ENCODE peak calls at places on chromosomes 12 and 14, in six cellular contexts. I is mucosa of descending colon; U is right atrium auricular region; M is H9; D is AG09309; F is CD8-positive, alpha-beta T cell. H is an unnamed sample.

GRCh38 chr12:19757317-19757877 is 318.1 kb downstream of the AEBP2 start:
- DNase-seq in I (no peak), U (no peak), M (no peak), D (no peak), F (no peak), H (no peak)

GRCh38 chr14:77478796-77479195 is 19.8 kb downstream of the ISM2 start:
- DNase-seq in I (no peak), U (no peak), M (no peak), D (no peak), F (no peak), H (no peak)

GRCh38 chr12:102462803-102463499 is 17.4 kb downstream of the IGF1 start:
- DNase-seq in I (no peak), U (no peak), M (no peak), D (peak), F (no peak), H (no peak)

GRCh38 chr12:116018282-116018681 is 259.2 kb downstream of the MED13L start:
- DNase-seq in I (no peak), U (no peak), M (no peak), D (no peak), F (no peak), H (no peak)

GRCh38 chr12:127459687-127460086 is 807.3 kb upstream of the TMEM132C start:
- DNase-seq in I (no peak), U (no peak), M (no peak), D (no peak), F (no peak), H (no peak)

GRCh38 chr14:44962573-44963528 is 861 bp downstream of the TOGARAM1 start:
- DNase-seq in I (peak), U (peak), M (no peak), D (no peak), F (no peak), H (peak)

GRCh38 chr14:102524451-102525212 is 15.1 kb upstream of the ANKRD9 start:
- DNase-seq in I (peak), U (peak), M (peak), D (peak), F (peak), H (peak)

GRCh38 chr14:28515571-28515970 is 251.0 kb upstream of the FOXG1 start:
- DNase-seq in I (no peak), U (no peak), M (no peak), D (no peak), F (no peak), H (no peak)

GRCh38 chr14:56490379-56490778 is 89.2 kb upstream of the TMEM260 start:
- DNase-seq in I (peak), U (no peak), M (no peak), D (no peak), F (no peak), H (no peak)

GRCh38 chr14:74510211-74510931 is 16.8 kb downstream of the ISCA2 start:
- DNase-seq in I (no peak), U (no peak), M (peak), D (no peak), F (no peak), H (peak)

GRCh38 chr12:128075332-128075731 is 191.6 kb upstream of the TMEM132C start:
- DNase-seq in I (no peak), U (no peak), M (peak), D (no peak), F (no peak), H (no peak)

GRCh38 chr12:108805136-108805535 is 52.2 kb downstream of the SSH1 start:
- DNase-seq in I (no peak), U (no peak), M (no peak), D (no peak), F (no peak), H (no peak)

GRCh38 chr14:34715108-34715863 is 893 bp upstream of the CFL2 start:
- DNase-seq in I (peak), U (no peak), M (no peak), D (no peak), F (no peak), H (no peak)

GRCh38 chr14:101360045-101360931 is 201.0 kb upstream of the DIO3 start:
- DNase-seq in I (peak), U (peak), M (no peak), D (no peak), F (no peak), H (no peak)

GRCh38 chr12:7705846-7706245 is 5.4 kb upstream of the DPPA3 start:
- DNase-seq in I (no peak), U (no peak), M (peak), D (no peak), F (no peak), H (no peak)

GRCh38 chr14:80974338-80975078 is 19.1 kb downstream of the TSHR start:
- DNase-seq in I (no peak), U (no peak), M (no peak), D (peak), F (no peak), H (no peak)

GRCh38 chr12:132377147-132377546 is 47.8 kb upstream of the GALNT9 start:
- DNase-seq in I (no peak), U (no peak), M (no peak), D (no peak), F (no peak), H (no peak)

GRCh38 chr12:132375747-132376463 is 46.5 kb upstream of the GALNT9 start:
- DNase-seq in I (no peak), U (no peak), M (no peak), D (no peak), F (no peak), H (peak)

GRCh38 chr12:132374821-132375445 is 45.5 kb upstream of the GALNT9 start:
- DNase-seq in I (no peak), U (no peak), M (no peak), D (no peak), F (no peak), H (peak)

GRCh38 chr12:132376464-132376830 is 47.1 kb upstream of the GALNT9 start:
- DNase-seq in I (no peak), U (no peak), M (no peak), D (no peak), F (no peak), H (peak)

DNA sequence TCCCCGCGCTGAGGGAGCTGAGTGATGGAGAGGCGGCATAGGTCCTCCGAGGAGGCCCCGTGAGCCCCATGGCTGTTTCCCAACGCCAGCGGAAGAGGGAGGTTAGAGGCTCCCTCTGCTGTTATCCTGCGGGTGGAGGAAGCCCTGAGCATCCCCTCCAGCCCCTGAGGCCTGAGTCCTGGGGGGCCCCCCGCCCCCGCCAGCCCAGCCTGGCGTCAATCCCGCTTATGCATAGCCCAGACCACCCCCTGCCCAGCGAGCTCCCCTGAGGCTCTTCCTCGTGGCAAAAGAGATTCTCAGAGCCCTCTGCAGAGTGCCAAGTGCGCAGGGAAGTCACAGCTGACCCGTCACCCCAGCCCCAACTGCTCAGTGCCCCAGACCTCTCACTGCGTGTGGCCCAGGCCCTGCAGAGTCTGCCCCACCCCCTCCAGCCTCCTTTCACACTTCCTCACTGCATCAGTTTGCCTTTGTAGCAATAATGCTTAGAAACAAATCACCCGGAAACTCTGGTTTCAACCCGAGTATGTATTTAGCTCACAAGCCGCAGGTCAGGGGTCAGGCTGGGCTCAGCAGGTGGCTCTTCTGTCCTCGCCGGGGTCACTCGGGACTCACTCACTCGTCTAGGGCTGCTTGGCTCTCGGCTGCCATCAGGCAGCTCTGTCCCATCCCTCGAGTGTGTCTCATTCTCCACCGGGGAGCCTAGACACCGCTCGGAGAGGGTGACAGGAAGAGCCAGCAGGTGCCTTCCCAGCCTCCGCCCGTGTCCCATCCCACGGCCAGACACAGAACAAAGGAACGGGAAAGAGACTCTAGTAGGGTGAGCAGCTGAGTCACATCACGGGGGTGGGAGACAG is 44.8 kb upstream of the GALNT9 start:
- DNase-seq in I (no peak), U (no peak), M (no peak), D (no peak), F (no peak), H (peak)
- TF ChIP-seq CTCF in I (no peak), U (no peak), M (peak), D (peak), F (no peak), H (no peak)

GRCh38 chr12:48183091-48183875 is at the start of gene CCDC184:
- DNase-seq in I (peak), U (peak), M (peak), D (no peak), F (peak), H (peak)
- TF ChIP-seq CTCF in I (no peak), U (peak), M (peak), D (peak), F (peak), H (no peak)

GRCh38 chr12:69620077-69620476 is 9.4 kb upstream of the LRRC10 start:
- DNase-seq in I (no peak), U (no peak), M (no peak), D (no peak), F (no peak), H (no peak)

GRCh38 chr12:69623970-69624369 is 13.3 kb upstream of the LRRC10 start:
- DNase-seq in I (no peak), U (no peak), M (no peak), D (no peak), F (no peak), H (no peak)

GRCh38 chr12:69621551-69621950 is 10.8 kb upstream of the LRRC10 start:
- DNase-seq in I (no peak), U (no peak), M (no peak), D (no peak), F (no peak), H (no peak)

GRCh38 chr12:69619050-69619449 is 8.3 kb upstream of the LRRC10 start:
- DNase-seq in I (no peak), U (no peak), M (no peak), D (no peak), F (no peak), H (no peak)

DNA sequence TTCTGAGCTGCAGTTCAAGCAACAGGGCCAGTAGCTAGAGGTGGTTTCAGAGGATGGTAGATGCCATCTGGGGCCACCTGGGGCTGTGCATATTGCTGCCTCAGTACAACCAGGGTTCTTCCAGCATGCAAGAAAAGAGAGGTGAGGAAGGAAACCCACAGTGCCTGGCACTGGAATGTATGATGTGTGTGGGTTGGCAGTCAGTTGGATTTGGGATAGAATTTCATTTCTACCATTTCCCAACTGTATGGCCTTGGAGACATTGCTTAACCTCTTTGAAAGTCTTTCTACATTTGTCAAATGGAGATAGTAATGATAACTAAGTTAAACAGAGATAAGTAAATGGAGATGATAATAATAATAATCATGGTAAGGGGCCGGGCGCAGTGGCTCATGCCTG is 10.2 kb upstream of the LRRC10 start:
- DNase-seq in I (no peak), U (no peak), M (no peak), D (no peak), F (no peak), H (no peak)
- TF ChIP-seq CTCF in I (no peak), U (no peak), M (no peak), D (no peak), F (no peak), H (no peak)

GRCh38 chr14:36941783-36942521 is 230.5 kb downstream of the SLC25A21 start:
- DNase-seq in I (peak), U (peak), M (peak), D (no peak), F (peak), H (peak)

GRCh38 chr14:36939265-36939664 is 233.1 kb downstream of the SLC25A21 start:
- DNase-seq in I (no peak), U (no peak), M (no peak), D (no peak), F (no peak), H (no peak)

GRCh38 chr14:36940476-36940875 is 231.9 kb downstream of the SLC25A21 start:
- DNase-seq in I (no peak), U (no peak), M (no peak), D (no peak), F (no peak), H (no peak)

GRCh38 chr14:36944307-36945010 is 227.9 kb downstream of the SLC25A21 start:
- DNase-seq in I (no peak), U (no peak), M (no peak), D (no peak), F (no peak), H (no peak)

GRCh38 chr14:36942522-36943245 is 229.7 kb downstream of the SLC25A21 start:
- DNase-seq in I (no peak), U (no peak), M (no peak), D (no peak), F (no peak), H (no peak)
- TF ChIP-seq CTCF in I (no peak), U (peak), M (no peak), D (no peak), F (no peak), H (peak)

GRCh38 chr12:45989857-45990467 is 412 bp downstream of the SCAF11 start:
- DNase-seq in I (no peak), U (peak), M (peak), D (no peak), F (peak), H (no peak)
- TF ChIP-seq CTCF in I (no peak), U (no peak), M (no peak), D (no peak), F (no peak), H (no peak)

GRCh38 chr12:94250130-94250529 is 101.8 kb downstream of the PLXNC1 start:
- DNase-seq in I (no peak), U (no peak), M (no peak), D (no peak), F (no peak), H (no peak)

GRCh38 chr12:94255428-94255827 is 107.1 kb downstream of the PLXNC1 start:
- DNase-seq in I (no peak), U (no peak), M (no peak), D (no peak), F (no peak), H (no peak)

GRCh38 chr12:94258593-94258992 is 110.2 kb downstream of the PLXNC1 start:
- DNase-seq in I (no peak), U (no peak), M (no peak), D (no peak), F (no peak), H (no peak)

GRCh38 chr12:94248582-94248981 is 100.2 kb downstream of the PLXNC1 start:
- DNase-seq in I (no peak), U (no peak), M (no peak), D (no peak), F (no peak), H (no peak)

DNA sequence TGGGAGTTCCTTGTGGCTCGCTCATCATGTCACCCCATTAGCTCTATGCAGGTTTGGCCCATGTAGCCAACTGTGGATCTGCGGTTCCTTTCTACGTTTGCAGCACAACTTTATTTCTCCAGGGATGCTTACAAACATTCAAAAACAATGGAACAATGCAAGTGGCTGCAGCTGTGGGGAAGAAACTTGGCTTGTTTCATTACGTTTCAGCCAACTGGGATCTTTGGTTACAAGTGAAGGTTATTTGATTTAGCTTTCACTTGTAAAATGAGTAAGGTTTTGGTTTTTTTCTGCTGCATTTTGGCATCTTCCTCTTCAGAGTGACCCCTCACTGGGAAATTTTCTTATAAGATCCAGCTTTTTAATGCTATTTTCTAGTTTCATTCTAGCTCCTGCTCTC is 105.9 kb downstream of the PLXNC1 start:
- DNase-seq in I (no peak), U (no peak), M (no peak), D (no peak), F (no peak), H (no peak)
- TF ChIP-seq CTCF in I (no peak), U (no peak), M (no peak), D (no peak), F (no peak), H (no peak)

H was measured in glutamatergic neuron.